ENCODE peak calls at places on chromosomes 3 and 15, in seven cellular contexts. One of them, this sample, is unnamed.

GRCh38 chr3:13584427-13584891 is 35.5 kb downstream of the FBLN2 start:
- DNase-seq in G401: no peak
- DNase-seq in breast epithelium: no peak
- DNase-seq in RKO: no peak
- DNase-seq in T1000: no peak
- DNase-seq in occipital lobe: no peak
- DNase-seq in mesendoderm: no peak
- DNase-seq in this sample: no peak

GRCh38 chr3:157082305-157082981 is 77.5 kb downstream of the CCNL1 start:
- DNase-seq in G401: no peak
- DNase-seq in breast epithelium: no peak
- DNase-seq in RKO: peak
- DNase-seq in T1000: no peak
- DNase-seq in occipital lobe: no peak
- DNase-seq in mesendoderm: no peak
- DNase-seq in this sample: no peak

GRCh38 chr3:13106308-13106970 is 33.2 kb upstream of the IQSEC1 start:
- DNase-seq in G401: no peak
- DNase-seq in breast epithelium: no peak
- DNase-seq in RKO: no peak
- DNase-seq in T1000: no peak
- DNase-seq in occipital lobe: no peak
- DNase-seq in mesendoderm: no peak
- DNase-seq in this sample: no peak

GRCh38 chr15:76190767-76191538 is 120.3 kb downstream of the ETFA start:
- DNase-seq in G401: peak
- DNase-seq in breast epithelium: peak
- DNase-seq in RKO: peak
- DNase-seq in T1000: peak
- DNase-seq in occipital lobe: peak
- DNase-seq in mesendoderm: peak
- DNase-seq in this sample: peak

GRCh38 chr3:28328188-28329151 is 20.1 kb upstream of the ZCWPW2 start:
- DNase-seq in G401: peak
- DNase-seq in breast epithelium: no peak
- DNase-seq in RKO: peak
- DNase-seq in T1000: no peak
- DNase-seq in occipital lobe: no peak
- DNase-seq in mesendoderm: peak
- DNase-seq in this sample: no peak

GRCh38 chr15:85312925-85313324 is 67.5 kb upstream of the AKAP13 start:
- DNase-seq in G401: no peak
- DNase-seq in breast epithelium: no peak
- DNase-seq in RKO: no peak
- DNase-seq in T1000: no peak
- DNase-seq in occipital lobe: no peak
- DNase-seq in mesendoderm: peak
- DNase-seq in this sample: no peak

GRCh38 chr3:184360070-184360833 is 1.2 kb downstream of the CLCN2 start:
- DNase-seq in G401: no peak
- DNase-seq in breast epithelium: no peak
- DNase-seq in RKO: no peak
- DNase-seq in T1000: no peak
- DNase-seq in occipital lobe: no peak
- DNase-seq in mesendoderm: no peak
- DNase-seq in this sample: no peak

GRCh38 chr15:33442449-33442848 is 131.7 kb downstream of the RYR3 start:
- DNase-seq in G401: no peak
- DNase-seq in breast epithelium: no peak
- DNase-seq in RKO: no peak
- DNase-seq in T1000: no peak
- DNase-seq in occipital lobe: no peak
- DNase-seq in mesendoderm: no peak
- DNase-seq in this sample: no peak

GRCh38 chr3:128559486-128560225 is 66.7 kb upstream of the GATA2 start:
- DNase-seq in G401: no peak
- DNase-seq in breast epithelium: no peak
- DNase-seq in RKO: no peak
- DNase-seq in T1000: no peak
- DNase-seq in occipital lobe: no peak
- DNase-seq in mesendoderm: peak
- DNase-seq in this sample: no peak

GRCh38 chr15:29074045-29074444 is 188.3 kb downstream of the APBA2 start:
- DNase-seq in G401: no peak
- DNase-seq in breast epithelium: no peak
- DNase-seq in RKO: no peak
- DNase-seq in T1000: no peak
- DNase-seq in occipital lobe: no peak
- DNase-seq in mesendoderm: no peak
- DNase-seq in this sample: no peak

GRCh38 chr3:171307988-171308387 is 152.2 kb downstream of the TNIK start:
- DNase-seq in G401: no peak
- DNase-seq in breast epithelium: no peak
- DNase-seq in RKO: no peak
- DNase-seq in T1000: no peak
- DNase-seq in occipital lobe: no peak
- DNase-seq in mesendoderm: no peak
- DNase-seq in this sample: no peak

GRCh38 chr15:56353119-56353518 is 12.1 kb upstream of the TEX9 start:
- DNase-seq in G401: no peak
- DNase-seq in breast epithelium: no peak
- DNase-seq in RKO: no peak
- DNase-seq in T1000: no peak
- DNase-seq in occipital lobe: no peak
- DNase-seq in mesendoderm: no peak
- DNase-seq in this sample: no peak

GRCh38 chr3:194103475-194103874 is 32.5 kb upstream of the HES1 start:
- DNase-seq in G401: no peak
- DNase-seq in breast epithelium: no peak
- DNase-seq in RKO: no peak
- DNase-seq in T1000: no peak
- DNase-seq in occipital lobe: no peak
- DNase-seq in mesendoderm: no peak
- DNase-seq in this sample: no peak

GRCh38 chr3:19866751-19867347 is 67.2 kb downstream of the EFHB start:
- DNase-seq in G401: peak
- DNase-seq in breast epithelium: no peak
- DNase-seq in RKO: peak
- DNase-seq in T1000: peak
- DNase-seq in occipital lobe: peak
- DNase-seq in mesendoderm: peak
- DNase-seq in this sample: no peak

GRCh38 chr3:114566162-114566755 is 272.4 kb downstream of the TIGIT start:
- DNase-seq in G401: peak
- DNase-seq in breast epithelium: no peak
- DNase-seq in RKO: no peak
- DNase-seq in T1000: no peak
- DNase-seq in occipital lobe: no peak
- DNase-seq in mesendoderm: no peak
- DNase-seq in this sample: no peak

GRCh38 chr3:148884261-148884660 is 19.2 kb downstream of the CPA3 start:
- DNase-seq in G401: no peak
- DNase-seq in breast epithelium: no peak
- DNase-seq in RKO: no peak
- DNase-seq in T1000: no peak
- DNase-seq in occipital lobe: no peak
- DNase-seq in mesendoderm: no peak
- DNase-seq in this sample: no peak

This sample was measured in caudate nucleus.